ENCODE peak calls at places on chromosomes 7 and 10, in four cellular contexts. L is fibroblast of pulmonary artery, Z is astrocyte of the spinal cord, D is Panc1. B is an unnamed sample.

GRCh38 chr7:106569500-106569929 is 91.4 kb downstream of the CCDC71L start:
- DNase-seq in D (no peak), Z (no peak), L (no peak), B (no peak)

GRCh38 chr10:88879754-88880286 is at the start of gene STAMBPL1:
- DNase-seq in L (no peak), D (peak), Z (no peak), B (peak)

GRCh38 chr7:6536899-6537298 is 14.4 kb downstream of the GRID2IP start:
- DNase-seq in D (no peak), L (peak), Z (no peak), B (peak)

GRCh38 chr7:136495081-136495480 is 373.4 kb upstream of the CHRM2 start:
- DNase-seq in Z (no peak), L (no peak), D (no peak), B (no peak)

GRCh38 chr10:11746883-11747539 is 4.8 kb downstream of the ECHDC3 start:
- DNase-seq in D (no peak), L (peak), Z (no peak), B (peak)

GRCh38 chr10:53601260-53601875 is 828.8 kb upstream of the MBL2 start:
- DNase-seq in Z (peak), D (peak), L (peak), B (peak)

GRCh38 chr10:99695761-99696160 is 36.2 kb downstream of the COX15 start:
- DNase-seq in Z (peak), D (no peak), L (no peak), B (no peak)

GRCh38 chr10:77804371-77804770 is 122.2 kb downstream of the DLG5 start:
- DNase-seq in Z (no peak), L (no peak), D (no peak), B (no peak)

GRCh38 chr10:69883256-69883655 is 81.5 kb downstream of the COL13A1 start:
- DNase-seq in D (no peak), L (no peak), Z (no peak), B (no peak)

GRCh38 chr7:216360-217300 is 24.3 kb downstream of the FAM20C start:
- DNase-seq in D (no peak), L (no peak), Z (no peak), B (no peak)

GRCh38 chr7:42311195-42311594 is 74.2 kb upstream of the GLI3 start:
- DNase-seq in Z (no peak), L (no peak), D (no peak), B (no peak)
- TF ChIP-seq CTCF in Z (no peak), L (no peak), D (no peak), B (no peak)

GRCh38 chr7:142799483-142799882 is 28.7 kb downstream of the PRSS2 start:
- DNase-seq in D (no peak), Z (no peak), L (no peak), B (no peak)

GRCh38 chr7:142801601-142802295 is 31.0 kb downstream of the PRSS2 start:
- DNase-seq in Z (no peak), L (no peak), D (no peak), B (no peak)

GRCh38 chr7:142800103-142800502 is 29.3 kb downstream of the PRSS2 start:
- DNase-seq in Z (no peak), L (no peak), D (no peak), B (no peak)

GRCh38 chr7:142802301-142802700 is 31.5 kb downstream of the PRSS2 start:
- DNase-seq in Z (no peak), L (no peak), D (no peak), B (no peak)

GRCh38 chr7:142800699-142801260 is 30.0 kb downstream of the PRSS2 start:
- DNase-seq in D (no peak), Z (no peak), L (no peak), B (no peak)
- H3K4me3 ChIP-seq in D (no peak), Z (no peak), L (no peak), B (no peak)

GRCh38 chr10:71184402-71184801 is 28.0 kb upstream of the UNC5B start:
- DNase-seq in Z (no peak), D (no peak), L (no peak), B (no peak)

GRCh38 chr10:71188201-71188600 is 24.2 kb upstream of the UNC5B start:
- DNase-seq in L (no peak), D (no peak), Z (no peak), B (no peak)

GRCh38 chr10:71185209-71185608 is 27.2 kb upstream of the UNC5B start:
- DNase-seq in L (no peak), D (no peak), Z (no peak), B (no peak)

GRCh38 chr10:71187197-71187596 is 25.2 kb upstream of the UNC5B start:
- DNase-seq in Z (no peak), L (no peak), D (no peak), B (no peak)

GRCh38 chr10:71187600-71187999 is 24.8 kb upstream of the UNC5B start:
- DNase-seq in L (peak), D (no peak), Z (peak), B (peak)
- TF ChIP-seq CTCF in L (no peak), D (no peak), Z (no peak), B (no peak)

DNA sequence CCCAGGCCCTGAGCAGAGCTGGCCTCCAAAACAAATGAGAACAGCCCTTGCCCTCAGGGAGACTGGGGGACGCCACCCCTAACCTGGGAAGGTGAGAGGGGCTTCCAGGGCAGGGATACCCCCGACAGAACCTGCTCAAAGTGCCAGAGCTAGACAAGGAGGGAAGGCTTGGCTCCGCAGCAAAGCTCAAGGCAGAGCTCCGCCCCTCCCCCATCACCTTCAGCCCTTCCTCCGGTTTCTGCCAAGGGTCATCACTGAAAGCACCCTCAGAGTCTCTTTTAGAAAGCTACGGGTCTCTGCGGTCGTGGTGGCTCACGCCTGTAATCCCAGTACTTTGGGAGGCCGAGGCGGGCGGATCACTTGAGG is 73.4 kb upstream of the CUX1 start:
- DNase-seq in D (no peak), L (no peak), Z (no peak), B (no peak)
- H3K4me3 ChIP-seq in D (peak), L (no peak), Z (no peak), B (no peak)

GRCh38 chr7:69211739-69212138 is 386.5 kb upstream of the AUTS2 start:
- DNase-seq in L (no peak), Z (no peak), D (no peak), B (no peak)
- TF ChIP-seq CTCF in L (no peak), Z (no peak), D (peak), B (no peak)

DNA sequence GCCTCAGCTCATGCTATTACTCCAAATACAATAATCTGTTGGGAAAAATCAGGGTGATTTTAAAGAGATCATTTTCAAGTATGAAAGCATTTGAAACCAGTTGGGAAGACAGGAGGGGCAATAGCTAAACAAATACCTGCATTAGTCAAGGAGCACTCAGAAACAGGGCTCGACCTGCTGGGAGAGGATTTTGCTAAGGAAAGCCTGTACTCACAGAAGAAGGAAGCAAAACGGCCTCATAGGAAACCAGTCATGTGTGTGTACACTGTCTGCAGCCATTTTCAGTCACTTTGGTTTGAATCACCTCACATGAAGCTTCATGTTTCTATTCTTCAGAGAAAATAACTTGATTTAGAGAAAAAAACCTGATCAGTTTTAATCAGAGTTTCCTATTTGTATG is 38.6 kb downstream of the FZD1 start:
- DNase-seq in D (no peak), L (no peak), Z (no peak), B (no peak)
- H3K4me3 ChIP-seq in D (no peak), L (no peak), Z (no peak), B (no peak)

B was measured in cardiac fibroblast.